ENCODE peak calls at places on chromosomes 3 and 15, in seven cellular contexts. T is IMR-90, S is breast epithelium, N is Peyer's patch, D is AG04450, G is PC-3, R is fibroblast of lung. E is an unnamed sample.

GRCh38 chr3:71311320-71312046 is 272.0 kb downstream of the FOXP1 start:
- DNase-seq in R (no peak), S (no peak), T (no peak), N (no peak), D (no peak), G (peak), E (no peak)

GRCh38 chr3:151394611-151395010 is 10.1 kb upstream of the P2RY12 start:
- DNase-seq in R (no peak), N (no peak), T (no peak), D (no peak), G (no peak), S (no peak), E (no peak)

GRCh38 chr3:130699765-130700164 is 46.9 kb downstream of the PIK3R4 start:
- DNase-seq in N (no peak), G (peak), D (no peak), T (peak), R (no peak), S (no peak), E (no peak)

GRCh38 chr3:114178770-114179368 is at the start of gene DRD3:
- DNase-seq in R (peak), N (no peak), S (no peak), G (peak), T (peak), D (peak), E (no peak)

GRCh38 chr15:82850242-82850591 is 40.8 kb downstream of the WHAMM start:
- DNase-seq in R (peak), N (no peak), D (no peak), G (peak), S (peak), T (peak), E (no peak)

GRCh38 chr15:91537868-91538267 is 315.6 kb upstream of the SLCO3A1 start:
- DNase-seq in T (no peak), N (no peak), R (no peak), D (no peak), G (no peak), S (no peak), E (no peak)

GRCh38 chr3:167675835-167676234 is 22.1 kb upstream of the WDR49 start:
- DNase-seq in D (no peak), G (no peak), N (no peak), T (no peak), S (no peak), R (no peak), E (no peak)

GRCh38 chr3:115695081-115695480 is 71.8 kb downstream of the GAP43 start:
- DNase-seq in S (no peak), T (no peak), R (no peak), D (no peak), G (peak), N (no peak), E (no peak)

GRCh38 chr3:2961576-2961975 is 148.6 kb downstream of the IL5RA start:
- DNase-seq in R (no peak), D (no peak), G (no peak), S (no peak), N (no peak), T (no peak), E (no peak)

GRCh38 chr3:127263586-127264231 is 24.1 kb downstream of the PRR20G start:
- DNase-seq in D (no peak), S (no peak), R (no peak), T (no peak), N (no peak), G (no peak), E (no peak)

GRCh38 chr3:10732292-10732691 is 83.7 kb upstream of the SLC6A11 start:
- DNase-seq in D (no peak), N (no peak), G (no peak), R (no peak), S (no peak), T (no peak), E (no peak)

GRCh38 chr15:70270752-70271111 is 173.0 kb upstream of the TLE3 start:
- DNase-seq in D (no peak), N (no peak), S (no peak), R (no peak), T (no peak), G (no peak), E (no peak)
- H3K27ac ChIP-seq in D (peak), N (no peak), S (peak), R (no peak), T (no peak), G (peak), E (peak)

DNA sequence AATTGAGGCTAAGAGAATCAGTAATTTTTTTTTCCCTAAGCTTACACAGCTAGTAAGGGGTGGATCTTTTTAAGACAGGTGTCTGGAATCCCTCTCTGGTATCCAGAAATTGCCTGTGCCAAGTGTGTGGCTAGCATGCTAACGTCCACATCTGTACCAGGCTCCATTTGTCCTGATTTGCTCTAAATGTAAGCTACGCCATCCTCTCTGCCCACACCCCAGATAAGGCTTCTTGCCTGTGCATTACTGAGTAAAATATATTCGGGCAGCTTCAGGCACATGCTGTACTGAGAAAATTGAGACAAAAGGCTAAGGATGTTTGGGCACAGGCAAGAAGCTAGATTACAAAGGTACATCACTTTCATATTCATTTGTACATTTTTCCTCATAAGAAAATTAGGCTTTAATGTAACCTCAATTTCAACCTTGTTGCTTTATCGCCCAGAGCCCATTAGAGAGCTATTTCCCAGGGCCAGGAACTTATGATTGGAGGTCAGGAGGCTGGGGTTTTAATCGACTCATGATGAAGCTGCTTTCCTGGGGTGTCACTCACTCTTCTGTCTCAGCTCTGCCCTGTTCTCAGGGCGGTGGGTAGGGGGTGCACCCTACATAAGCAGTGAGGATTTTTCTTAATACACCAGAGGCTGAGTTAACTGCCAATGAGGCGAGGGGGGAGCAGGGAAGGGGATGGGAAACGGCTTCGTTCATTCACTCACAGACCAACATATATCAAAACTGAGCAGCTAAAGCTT is 106.3 kb downstream of the RORA start:
- DNase-seq in T (no peak), G (no peak), D (no peak), N (no peak), S (no peak), R (no peak), E (no peak)
- TF ChIP-seq CTCF in T (no peak), G (no peak), D (no peak), N (no peak), S (no peak), R (no peak), E (no peak)

DNA sequence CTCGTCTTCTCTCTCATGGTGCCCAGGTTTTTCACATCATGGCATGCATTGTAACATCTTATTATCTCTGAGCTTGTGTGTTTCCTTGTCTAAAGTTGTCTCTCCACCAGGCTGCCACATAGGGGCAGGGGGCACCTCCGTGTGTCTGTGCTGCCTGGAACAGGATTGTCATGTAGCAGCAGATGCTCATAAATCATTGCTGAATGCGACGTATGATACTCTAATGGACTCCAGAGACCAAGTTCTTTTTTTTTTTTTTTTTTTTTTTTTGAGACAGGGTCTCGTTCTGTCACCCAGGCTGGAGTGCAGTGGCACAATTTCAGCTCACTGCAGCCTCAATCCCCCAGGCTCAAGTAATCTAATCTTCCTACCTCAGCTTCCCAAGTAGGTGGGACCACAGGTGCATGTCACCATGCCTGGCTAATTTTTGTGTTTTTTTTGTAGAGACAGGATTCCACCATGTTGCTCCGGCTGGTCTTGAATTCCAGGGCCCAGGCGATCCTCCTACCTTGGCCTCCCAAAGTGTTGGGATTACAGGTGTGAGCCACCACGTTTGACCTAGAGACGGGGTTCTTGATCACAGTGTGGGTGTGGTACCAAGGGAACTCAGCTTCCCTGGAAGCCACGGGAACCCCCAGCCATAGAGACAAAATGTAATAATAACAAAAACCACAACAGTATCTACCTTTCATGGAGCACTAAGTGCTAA is 4.7 kb upstream of the DNASE1L3 start:
- DNase-seq in G (no peak), N (no peak), R (no peak), D (no peak), T (no peak), S (no peak), E (no peak)
- H3K4me3 ChIP-seq in G (no peak), N (no peak), R (no peak), D (no peak), T (no peak), S (no peak), E (no peak)

GRCh38 chr15:60363903-60364302 is 33.9 kb downstream of the ANXA2 start:
- DNase-seq in N (no peak), R (no peak), S (no peak), T (no peak), G (no peak), D (no peak), E (no peak)
- H3K27ac ChIP-seq in N (no peak), R (peak), S (no peak), T (peak), G (peak), D (no peak), E (peak)